ENCODE peak calls at places on chromosomes 6 and 20, in nine cellular contexts. One of them, this sample, is unnamed. For H3K9me3, the result is how much of the 10 kb centered on the place peaks cover.

GRCh38 chr6:95364016-95364604 is 213.2 kb upstream of the MANEA start:
- DNase-seq in spleen: no peak
- DNase-seq in Peyer's patch: no peak
- DNase-seq in body of pancreas: no peak
- DNase-seq in ovary: no peak
- DNase-seq in uterus: no peak
- DNase-seq in CD8-positive, alpha-beta memory T cell: no peak
- DNase-seq in IMR-90: peak
- DNase-seq in fibroblast of lung: peak
- DNase-seq in this sample: no peak

GRCh38 chr20:45098096-45098773 is 2.7 kb downstream of the KCNS1 start:
- DNase-seq in spleen: no peak
- DNase-seq in Peyer's patch: no peak
- DNase-seq in body of pancreas: peak
- DNase-seq in ovary: no peak
- DNase-seq in uterus: no peak
- DNase-seq in CD8-positive, alpha-beta memory T cell: no peak
- DNase-seq in IMR-90: no peak
- DNase-seq in fibroblast of lung: peak
- DNase-seq in this sample: peak

GRCh38 chr6:136511921-136512320 is 38.3 kb downstream of the MAP7 start:
- DNase-seq in spleen: no peak
- DNase-seq in Peyer's patch: no peak
- DNase-seq in body of pancreas: peak
- DNase-seq in ovary: no peak
- DNase-seq in uterus: no peak
- DNase-seq in CD8-positive, alpha-beta memory T cell: no peak
- DNase-seq in IMR-90: no peak
- DNase-seq in fibroblast of lung: no peak
- DNase-seq in this sample: no peak

GRCh38 chr20:48738399-48739304 is 89.1 kb downstream of the PREX1 start:
- DNase-seq in spleen: no peak
- DNase-seq in Peyer's patch: no peak
- DNase-seq in body of pancreas: no peak
- DNase-seq in ovary: no peak
- DNase-seq in uterus: no peak
- DNase-seq in CD8-positive, alpha-beta memory T cell: no peak
- DNase-seq in IMR-90: no peak
- DNase-seq in fibroblast of lung: no peak
- DNase-seq in this sample: no peak

GRCh38 chr6:56953597-56954388 is 1.1 kb upstream of the BEND6 start:
- DNase-seq in spleen: no peak
- DNase-seq in Peyer's patch: no peak
- DNase-seq in body of pancreas: no peak
- DNase-seq in ovary: no peak
- DNase-seq in uterus: no peak
- DNase-seq in CD8-positive, alpha-beta memory T cell: no peak
- DNase-seq in IMR-90: no peak
- DNase-seq in fibroblast of lung: peak
- DNase-seq in this sample: no peak

GRCh38 chr6:142702501-142703460 is 242.2 kb downstream of the HIVEP2 start:
- DNase-seq in spleen: peak
- DNase-seq in Peyer's patch: no peak
- DNase-seq in body of pancreas: peak
- DNase-seq in ovary: no peak
- DNase-seq in uterus: no peak
- DNase-seq in CD8-positive, alpha-beta memory T cell: no peak
- DNase-seq in IMR-90: no peak
- DNase-seq in fibroblast of lung: no peak
- DNase-seq in this sample: no peak

GRCh38 chr6:85186546-85187170 is 263.2 kb upstream of the NT5E start:
- DNase-seq in spleen: no peak
- DNase-seq in Peyer's patch: no peak
- DNase-seq in body of pancreas: no peak
- DNase-seq in ovary: no peak
- DNase-seq in uterus: no peak
- DNase-seq in CD8-positive, alpha-beta memory T cell: no peak
- DNase-seq in IMR-90: peak
- DNase-seq in fibroblast of lung: peak
- DNase-seq in this sample: no peak

GRCh38 chr6:150880336-150880735 is 14.8 kb downstream of the MTHFD1L start:
- DNase-seq in spleen: no peak
- DNase-seq in Peyer's patch: no peak
- DNase-seq in body of pancreas: no peak
- DNase-seq in ovary: no peak
- DNase-seq in uterus: no peak
- DNase-seq in CD8-positive, alpha-beta memory T cell: no peak
- DNase-seq in IMR-90: no peak
- DNase-seq in fibroblast of lung: no peak
- DNase-seq in this sample: no peak

GRCh38 chr6:4346659-4347333 is 211.4 kb upstream of the ECI2 start:
- DNase-seq in spleen: no peak
- DNase-seq in Peyer's patch: no peak
- DNase-seq in body of pancreas: no peak
- DNase-seq in ovary: no peak
- DNase-seq in uterus: no peak
- DNase-seq in CD8-positive, alpha-beta memory T cell: no peak
- DNase-seq in IMR-90: peak
- DNase-seq in fibroblast of lung: no peak
- DNase-seq in this sample: no peak

GRCh38 chr20:50309280-50309763 is 118.7 kb downstream of the CEBPB start:
- DNase-seq in spleen: peak
- DNase-seq in Peyer's patch: no peak
- DNase-seq in body of pancreas: no peak
- DNase-seq in ovary: no peak
- DNase-seq in uterus: no peak
- DNase-seq in CD8-positive, alpha-beta memory T cell: no peak
- DNase-seq in IMR-90: peak
- DNase-seq in fibroblast of lung: peak
- DNase-seq in this sample: no peak

GRCh38 chr6:138682722-138683521 is 90.6 kb upstream of the CCDC28A start:
- DNase-seq in spleen: no peak
- DNase-seq in Peyer's patch: no peak
- DNase-seq in body of pancreas: peak
- DNase-seq in ovary: no peak
- DNase-seq in uterus: no peak
- DNase-seq in CD8-positive, alpha-beta memory T cell: no peak
- DNase-seq in IMR-90: peak
- DNase-seq in fibroblast of lung: peak
- DNase-seq in this sample: no peak

GRCh38 chr20:57594092-57594911 is 25.9 kb downstream of the ZBP1 start:
- DNase-seq in spleen: peak
- DNase-seq in Peyer's patch: peak
- DNase-seq in body of pancreas: peak
- DNase-seq in ovary: peak
- DNase-seq in uterus: peak
- DNase-seq in CD8-positive, alpha-beta memory T cell: peak
- DNase-seq in IMR-90: peak
- DNase-seq in fibroblast of lung: peak
- DNase-seq in this sample: peak

GRCh38 chr6:74073896-74074295 is 377.9 kb downstream of the CD109 start:
- DNase-seq in spleen: no peak
- DNase-seq in Peyer's patch: no peak
- DNase-seq in body of pancreas: no peak
- DNase-seq in ovary: no peak
- DNase-seq in uterus: no peak
- DNase-seq in CD8-positive, alpha-beta memory T cell: no peak
- DNase-seq in IMR-90: peak
- DNase-seq in fibroblast of lung: no peak
- DNase-seq in this sample: no peak

GRCh38 chr6:170532867-170533488 is 20.1 kb downstream of the PSMB1 start:
- DNase-seq in spleen: no peak
- DNase-seq in Peyer's patch: no peak
- DNase-seq in body of pancreas: no peak
- DNase-seq in ovary: no peak
- DNase-seq in uterus: no peak
- DNase-seq in CD8-positive, alpha-beta memory T cell: no peak
- DNase-seq in IMR-90: peak
- DNase-seq in fibroblast of lung: peak
- DNase-seq in this sample: no peak

GRCh38 chr20:62203378-62204030 is 16.6 kb downstream of the HRH3 start:
- DNase-seq in spleen: peak
- DNase-seq in Peyer's patch: peak
- DNase-seq in body of pancreas: no peak
- DNase-seq in ovary: no peak
- DNase-seq in uterus: no peak
- DNase-seq in CD8-positive, alpha-beta memory T cell: no peak
- DNase-seq in IMR-90: no peak
- DNase-seq in fibroblast of lung: no peak
- DNase-seq in this sample: no peak

GRCh38 chr6:161549977-161550655 is 276.3 kb upstream of the AGPAT4 start:
- DNase-seq in spleen: no peak
- DNase-seq in Peyer's patch: no peak
- DNase-seq in body of pancreas: no peak
- DNase-seq in ovary: no peak
- DNase-seq in uterus: no peak
- DNase-seq in CD8-positive, alpha-beta memory T cell: no peak
- DNase-seq in IMR-90: no peak
- DNase-seq in fibroblast of lung: no peak
- DNase-seq in this sample: no peak

GRCh38 chr6:38427492-38428210 is 212.1 kb downstream of the BTBD9 start:
- DNase-seq in spleen: no peak
- DNase-seq in Peyer's patch: no peak
- DNase-seq in body of pancreas: no peak
- DNase-seq in ovary: no peak
- DNase-seq in uterus: no peak
- DNase-seq in CD8-positive, alpha-beta memory T cell: no peak
- DNase-seq in IMR-90: no peak
- DNase-seq in fibroblast of lung: no peak
- DNase-seq in this sample: no peak

GRCh38 chr6:75449625-75450206 is 43.9 kb downstream of the FILIP1 start:
- DNase-seq in spleen: no peak
- DNase-seq in Peyer's patch: no peak
- DNase-seq in body of pancreas: no peak
- DNase-seq in ovary: no peak
- DNase-seq in uterus: no peak
- DNase-seq in CD8-positive, alpha-beta memory T cell: no peak
- DNase-seq in IMR-90: peak
- DNase-seq in fibroblast of lung: peak
- DNase-seq in this sample: no peak

GRCh38 chr20:51532577-51533191 is 9.8 kb downstream of the NFATC2 start:
- DNase-seq in spleen: peak
- DNase-seq in Peyer's patch: no peak
- DNase-seq in body of pancreas: no peak
- DNase-seq in ovary: no peak
- DNase-seq in uterus: no peak
- DNase-seq in CD8-positive, alpha-beta memory T cell: peak
- DNase-seq in IMR-90: peak
- DNase-seq in fibroblast of lung: peak
- DNase-seq in this sample: no peak

GRCh38 chr6:148657053-148657452 is 89.8 kb upstream of the UST start:
- DNase-seq in spleen: no peak
- DNase-seq in Peyer's patch: no peak
- DNase-seq in body of pancreas: no peak
- DNase-seq in ovary: no peak
- DNase-seq in uterus: no peak
- DNase-seq in CD8-positive, alpha-beta memory T cell: no peak
- DNase-seq in IMR-90: peak
- DNase-seq in fibroblast of lung: peak
- DNase-seq in this sample: no peak

GRCh38 chr6:141110486-141110885 is 1022.2 kb upstream of the GJE1 start:
- DNase-seq in spleen: no peak
- DNase-seq in Peyer's patch: no peak
- DNase-seq in body of pancreas: no peak
- DNase-seq in ovary: no peak
- DNase-seq in uterus: no peak
- DNase-seq in CD8-positive, alpha-beta memory T cell: no peak
- DNase-seq in IMR-90: peak
- DNase-seq in fibroblast of lung: no peak
- DNase-seq in this sample: no peak

GRCh38 chr6:65631711-65632110 is 75.3 kb downstream of the EYS start:
- DNase-seq in spleen: no peak
- DNase-seq in Peyer's patch: no peak
- DNase-seq in body of pancreas: no peak
- DNase-seq in ovary: no peak
- DNase-seq in uterus: no peak
- DNase-seq in CD8-positive, alpha-beta memory T cell: no peak
- DNase-seq in IMR-90: no peak
- DNase-seq in fibroblast of lung: no peak
- DNase-seq in this sample: no peak

GRCh38 chr20:39523405-39523804 is 561.3 kb downstream of the DHX35 start:
- DNase-seq in spleen: no peak
- DNase-seq in Peyer's patch: no peak
- DNase-seq in body of pancreas: no peak
- DNase-seq in ovary: no peak
- DNase-seq in uterus: no peak
- DNase-seq in CD8-positive, alpha-beta memory T cell: no peak
- DNase-seq in IMR-90: no peak
- DNase-seq in fibroblast of lung: no peak
- DNase-seq in this sample: no peak
- H3K9me3 ChIP-seq in spleen: under half
- H3K9me3 ChIP-seq in Peyer's patch: under half
- H3K9me3 ChIP-seq in body of pancreas: under half
- H3K9me3 ChIP-seq in ovary: under half
- H3K9me3 ChIP-seq in uterus: under half
- H3K9me3 ChIP-seq in CD8-positive, alpha-beta memory T cell: under half
- H3K9me3 ChIP-seq in IMR-90: under half
- H3K9me3 ChIP-seq in fibroblast of lung: under half
- H3K9me3 ChIP-seq in this sample: under half

GRCh38 chr20:31363295-31363694 is 5.1 kb upstream of the DEFB118 start:
- DNase-seq in spleen: no peak
- DNase-seq in Peyer's patch: no peak
- DNase-seq in body of pancreas: no peak
- DNase-seq in ovary: no peak
- DNase-seq in uterus: no peak
- DNase-seq in CD8-positive, alpha-beta memory T cell: no peak
- DNase-seq in IMR-90: no peak
- DNase-seq in fibroblast of lung: no peak
- DNase-seq in this sample: no peak
- H3K9me3 ChIP-seq in spleen: under half
- H3K9me3 ChIP-seq in Peyer's patch: under half
- H3K9me3 ChIP-seq in body of pancreas: under half
- H3K9me3 ChIP-seq in ovary: under half
- H3K9me3 ChIP-seq in uterus: under half
- H3K9me3 ChIP-seq in CD8-positive, alpha-beta memory T cell: under half
- H3K9me3 ChIP-seq in IMR-90: under half
- H3K9me3 ChIP-seq in fibroblast of lung: under half
- H3K9me3 ChIP-seq in this sample: under half

DNA sequence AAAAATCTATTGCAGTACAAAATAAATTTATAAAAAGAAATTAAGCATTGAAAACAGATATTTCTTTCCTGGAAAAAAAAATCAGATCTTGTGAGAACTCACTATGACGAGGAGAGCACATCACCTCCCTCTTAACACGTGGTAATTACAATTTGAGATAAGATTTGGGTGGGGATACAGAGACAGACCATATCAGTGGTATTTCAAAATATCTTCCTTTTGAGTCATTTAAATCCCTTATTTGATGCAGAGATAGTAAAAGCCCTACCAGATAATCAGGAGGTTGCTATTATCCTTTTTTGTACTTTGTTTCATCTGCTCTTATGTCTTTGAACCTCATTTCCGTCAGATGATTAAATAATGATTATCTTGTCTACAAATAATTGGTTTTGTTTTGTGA is 800.4 kb downstream of the KIF16B start:
- DNase-seq in spleen: no peak
- DNase-seq in Peyer's patch: no peak
- DNase-seq in body of pancreas: no peak
- DNase-seq in ovary: no peak
- DNase-seq in uterus: no peak
- DNase-seq in CD8-positive, alpha-beta memory T cell: no peak
- DNase-seq in IMR-90: no peak
- DNase-seq in fibroblast of lung: no peak
- DNase-seq in this sample: no peak
- H3K9me3 ChIP-seq in spleen: under half
- H3K9me3 ChIP-seq in Peyer's patch: under half
- H3K9me3 ChIP-seq in body of pancreas: under half
- H3K9me3 ChIP-seq in ovary: under half
- H3K9me3 ChIP-seq in uterus: under half
- H3K9me3 ChIP-seq in CD8-positive, alpha-beta memory T cell: under half
- H3K9me3 ChIP-seq in IMR-90: under half
- H3K9me3 ChIP-seq in fibroblast of lung: under half
- H3K9me3 ChIP-seq in this sample: under half

GRCh38 chr20:31236953-31237352 is 20.5 kb upstream of the DEFB115 start:
- DNase-seq in spleen: no peak
- DNase-seq in Peyer's patch: no peak
- DNase-seq in body of pancreas: no peak
- DNase-seq in ovary: no peak
- DNase-seq in uterus: no peak
- DNase-seq in CD8-positive, alpha-beta memory T cell: no peak
- DNase-seq in IMR-90: no peak
- DNase-seq in fibroblast of lung: no peak
- DNase-seq in this sample: no peak
- H3K9me3 ChIP-seq in spleen: half or more
- H3K9me3 ChIP-seq in Peyer's patch: half or more
- H3K9me3 ChIP-seq in body of pancreas: under half
- H3K9me3 ChIP-seq in ovary: under half
- H3K9me3 ChIP-seq in uterus: under half
- H3K9me3 ChIP-seq in CD8-positive, alpha-beta memory T cell: under half
- H3K9me3 ChIP-seq in IMR-90: under half
- H3K9me3 ChIP-seq in fibroblast of lung: under half
- H3K9me3 ChIP-seq in this sample: under half

This sample was measured in T-helper 17 cell.